ENCODE peak calls at places on chromosomes 13 and 19, in seven cellular contexts. One of them, this sample, is unnamed.

GRCh38 chr19:5498817-5499535 is 43.8 kb downstream of the ZNRF4 start:
- DNase-seq in H9: peak
- DNase-seq in substantia nigra: no peak
- DNase-seq in CD4-positive, alpha-beta T cell: no peak
- DNase-seq in upper lobe of right lung: no peak
- DNase-seq in breast epithelium: no peak
- DNase-seq in cardiac muscle cell: no peak
- DNase-seq in this sample: no peak

GRCh38 chr13:62643007-62643483 is 1227.4 kb upstream of the PCDH20 start:
- DNase-seq in cardiac muscle cell: no peak
- DNase-seq in H9: no peak
- DNase-seq in CD4-positive, alpha-beta T cell: no peak
- DNase-seq in substantia nigra: no peak
- DNase-seq in upper lobe of right lung: no peak
- DNase-seq in breast epithelium: no peak
- DNase-seq in this sample: peak

GRCh38 chr19:5534787-5535586 is 32.8 kb downstream of the TINCR start:
- DNase-seq in cardiac muscle cell: no peak
- DNase-seq in upper lobe of right lung: no peak
- DNase-seq in breast epithelium: no peak
- DNase-seq in substantia nigra: no peak
- DNase-seq in CD4-positive, alpha-beta T cell: no peak
- DNase-seq in H9: peak
- DNase-seq in this sample: no peak

GRCh38 chr19:55579766-55580621 is 654 bp downstream of the ZNF579 start:
- DNase-seq in cardiac muscle cell: peak
- DNase-seq in substantia nigra: no peak
- DNase-seq in H9: peak
- DNase-seq in breast epithelium: no peak
- DNase-seq in upper lobe of right lung: no peak
- DNase-seq in CD4-positive, alpha-beta T cell: no peak
- DNase-seq in this sample: no peak

GRCh38 chr13:45367358-45367757 is 26.4 kb upstream of the TPT1 start:
- DNase-seq in upper lobe of right lung: peak
- DNase-seq in cardiac muscle cell: peak
- DNase-seq in H9: peak
- DNase-seq in substantia nigra: no peak
- DNase-seq in CD4-positive, alpha-beta T cell: peak
- DNase-seq in breast epithelium: peak
- DNase-seq in this sample: peak

GRCh38 chr19:58229255-58229639 is 533 bp downstream of the ZNF544 start:
- DNase-seq in cardiac muscle cell: peak
- DNase-seq in upper lobe of right lung: no peak
- DNase-seq in breast epithelium: no peak
- DNase-seq in substantia nigra: no peak
- DNase-seq in CD4-positive, alpha-beta T cell: no peak
- DNase-seq in H9: peak
- DNase-seq in this sample: peak

GRCh38 chr13:66513728-66514127 is 716.4 kb downstream of the PCDH9 start:
- DNase-seq in CD4-positive, alpha-beta T cell: no peak
- DNase-seq in cardiac muscle cell: peak
- DNase-seq in H9: no peak
- DNase-seq in substantia nigra: no peak
- DNase-seq in upper lobe of right lung: no peak
- DNase-seq in breast epithelium: no peak
- DNase-seq in this sample: no peak

GRCh38 chr19:57280913-57281425 is 684 bp downstream of the ZNF460 start:
- DNase-seq in upper lobe of right lung: no peak
- DNase-seq in H9: no peak
- DNase-seq in breast epithelium: no peak
- DNase-seq in cardiac muscle cell: no peak
- DNase-seq in substantia nigra: no peak
- DNase-seq in CD4-positive, alpha-beta T cell: no peak
- DNase-seq in this sample: peak

GRCh38 chr19:51511353-51511752 is 9.8 kb upstream of the SIGLEC12 start:
- DNase-seq in substantia nigra: no peak
- DNase-seq in CD4-positive, alpha-beta T cell: no peak
- DNase-seq in breast epithelium: no peak
- DNase-seq in cardiac muscle cell: peak
- DNase-seq in upper lobe of right lung: no peak
- DNase-seq in H9: no peak
- DNase-seq in this sample: no peak

GRCh38 chr19:7904074-7905020 is 670 bp downstream of the MAP2K7 start:
- DNase-seq in CD4-positive, alpha-beta T cell: no peak
- DNase-seq in breast epithelium: peak
- DNase-seq in upper lobe of right lung: peak
- DNase-seq in substantia nigra: no peak
- DNase-seq in H9: no peak
- DNase-seq in cardiac muscle cell: no peak
- DNase-seq in this sample: peak

GRCh38 chr19:48415395-48415794 is 21.9 kb downstream of the GRIN2D start:
- DNase-seq in breast epithelium: peak
- DNase-seq in cardiac muscle cell: peak
- DNase-seq in substantia nigra: no peak
- DNase-seq in upper lobe of right lung: peak
- DNase-seq in H9: peak
- DNase-seq in CD4-positive, alpha-beta T cell: peak
- DNase-seq in this sample: peak

GRCh38 chr13:103795892-103796478 is 729.8 kb upstream of the SLC10A2 start:
- DNase-seq in CD4-positive, alpha-beta T cell: no peak
- DNase-seq in substantia nigra: no peak
- DNase-seq in cardiac muscle cell: no peak
- DNase-seq in breast epithelium: no peak
- DNase-seq in upper lobe of right lung: no peak
- DNase-seq in H9: no peak
- DNase-seq in this sample: no peak

GRCh38 chr19:21022996-21023395 is 2.5 kb downstream of the ZNF430 start:
- DNase-seq in breast epithelium: no peak
- DNase-seq in H9: no peak
- DNase-seq in upper lobe of right lung: no peak
- DNase-seq in substantia nigra: no peak
- DNase-seq in cardiac muscle cell: peak
- DNase-seq in CD4-positive, alpha-beta T cell: no peak
- DNase-seq in this sample: peak

GRCh38 chr19:2308114-2308556 is at the start of gene LINGO3:
- DNase-seq in H9: no peak
- DNase-seq in breast epithelium: no peak
- DNase-seq in CD4-positive, alpha-beta T cell: no peak
- DNase-seq in upper lobe of right lung: no peak
- DNase-seq in substantia nigra: no peak
- DNase-seq in cardiac muscle cell: no peak
- DNase-seq in this sample: no peak

GRCh38 chr19:38149597-38149996 is 74.4 kb downstream of the DPF1 start:
- DNase-seq in upper lobe of right lung: no peak
- DNase-seq in breast epithelium: no peak
- DNase-seq in CD4-positive, alpha-beta T cell: no peak
- DNase-seq in cardiac muscle cell: peak
- DNase-seq in substantia nigra: no peak
- DNase-seq in H9: no peak
- DNase-seq in this sample: no peak

GRCh38 chr13:39597828-39598227 is 5.2 kb downstream of the LHFPL6 start:
- DNase-seq in breast epithelium: no peak
- DNase-seq in CD4-positive, alpha-beta T cell: no peak
- DNase-seq in upper lobe of right lung: no peak
- DNase-seq in cardiac muscle cell: peak
- DNase-seq in H9: no peak
- DNase-seq in substantia nigra: no peak
- DNase-seq in this sample: no peak

GRCh38 chr13:103062079-103062478 is 4.1 kb downstream of the SLC10A2 start:
- DNase-seq in CD4-positive, alpha-beta T cell: no peak
- DNase-seq in breast epithelium: no peak
- DNase-seq in upper lobe of right lung: no peak
- DNase-seq in H9: no peak
- DNase-seq in substantia nigra: no peak
- DNase-seq in cardiac muscle cell: no peak
- DNase-seq in this sample: no peak

GRCh38 chr13:30618938-30619289 is 1.2 kb downstream of the USPL1 start:
- DNase-seq in CD4-positive, alpha-beta T cell: no peak
- DNase-seq in H9: no peak
- DNase-seq in breast epithelium: no peak
- DNase-seq in cardiac muscle cell: no peak
- DNase-seq in upper lobe of right lung: no peak
- DNase-seq in substantia nigra: no peak
- DNase-seq in this sample: peak

DNA sequence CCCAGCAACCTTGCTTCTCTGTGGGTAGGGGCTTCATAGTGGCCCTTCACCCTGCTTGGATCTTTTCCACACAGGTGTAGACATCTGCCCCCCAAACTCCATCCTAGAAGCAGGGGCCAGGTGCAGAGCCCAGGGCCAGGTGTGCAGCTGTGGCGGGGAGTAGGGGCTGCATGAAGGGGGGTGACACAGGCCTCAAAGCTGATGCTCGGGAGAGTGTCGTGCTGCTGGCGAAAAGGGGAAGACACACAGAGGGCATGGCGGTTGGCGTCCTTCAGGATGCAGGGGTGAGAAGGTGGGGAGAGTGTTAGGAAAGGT is 31.0 kb upstream of the ISYNA1 start:
- DNase-seq in CD4-positive, alpha-beta T cell: no peak
- DNase-seq in breast epithelium: no peak
- DNase-seq in cardiac muscle cell: no peak
- DNase-seq in upper lobe of right lung: no peak
- DNase-seq in H9: no peak
- DNase-seq in substantia nigra: no peak
- DNase-seq in this sample: no peak
- H3K27ac ChIP-seq in CD4-positive, alpha-beta T cell: no peak
- H3K27ac ChIP-seq in breast epithelium: no peak
- H3K27ac ChIP-seq in cardiac muscle cell: no peak
- H3K27ac ChIP-seq in upper lobe of right lung: no peak
- H3K27ac ChIP-seq in H9: no peak
- H3K27ac ChIP-seq in substantia nigra: no peak
- H3K27ac ChIP-seq in this sample: peak

GRCh38 chr19:33317522-33317921 is 15.2 kb upstream of the CEBPA start:
- DNase-seq in substantia nigra: no peak
- DNase-seq in upper lobe of right lung: no peak
- DNase-seq in H9: no peak
- DNase-seq in CD4-positive, alpha-beta T cell: no peak
- DNase-seq in cardiac muscle cell: no peak
- DNase-seq in breast epithelium: no peak
- DNase-seq in this sample: no peak

GRCh38 chr19:33320636-33321035 is 18.3 kb upstream of the CEBPA start:
- DNase-seq in upper lobe of right lung: no peak
- DNase-seq in cardiac muscle cell: no peak
- DNase-seq in breast epithelium: no peak
- DNase-seq in H9: no peak
- DNase-seq in CD4-positive, alpha-beta T cell: no peak
- DNase-seq in substantia nigra: no peak
- DNase-seq in this sample: no peak

GRCh38 chr19:33311326-33311682 is 9.0 kb upstream of the CEBPA start:
- DNase-seq in H9: no peak
- DNase-seq in breast epithelium: no peak
- DNase-seq in cardiac muscle cell: no peak
- DNase-seq in CD4-positive, alpha-beta T cell: no peak
- DNase-seq in upper lobe of right lung: peak
- DNase-seq in substantia nigra: no peak
- DNase-seq in this sample: no peak

GRCh38 chr19:33312065-33312464 is 9.7 kb upstream of the CEBPA start:
- DNase-seq in breast epithelium: no peak
- DNase-seq in CD4-positive, alpha-beta T cell: no peak
- DNase-seq in substantia nigra: no peak
- DNase-seq in H9: no peak
- DNase-seq in upper lobe of right lung: no peak
- DNase-seq in cardiac muscle cell: no peak
- DNase-seq in this sample: no peak

GRCh38 chr19:33316521-33317284 is 14.4 kb upstream of the CEBPA start:
- DNase-seq in H9: no peak
- DNase-seq in breast epithelium: no peak
- DNase-seq in upper lobe of right lung: no peak
- DNase-seq in CD4-positive, alpha-beta T cell: no peak
- DNase-seq in cardiac muscle cell: no peak
- DNase-seq in substantia nigra: no peak
- DNase-seq in this sample: no peak
- H3K27ac ChIP-seq in H9: no peak
- H3K27ac ChIP-seq in breast epithelium: no peak
- H3K27ac ChIP-seq in upper lobe of right lung: no peak
- H3K27ac ChIP-seq in CD4-positive, alpha-beta T cell: no peak
- H3K27ac ChIP-seq in cardiac muscle cell: no peak
- H3K27ac ChIP-seq in substantia nigra: no peak
- H3K27ac ChIP-seq in this sample: no peak

DNA sequence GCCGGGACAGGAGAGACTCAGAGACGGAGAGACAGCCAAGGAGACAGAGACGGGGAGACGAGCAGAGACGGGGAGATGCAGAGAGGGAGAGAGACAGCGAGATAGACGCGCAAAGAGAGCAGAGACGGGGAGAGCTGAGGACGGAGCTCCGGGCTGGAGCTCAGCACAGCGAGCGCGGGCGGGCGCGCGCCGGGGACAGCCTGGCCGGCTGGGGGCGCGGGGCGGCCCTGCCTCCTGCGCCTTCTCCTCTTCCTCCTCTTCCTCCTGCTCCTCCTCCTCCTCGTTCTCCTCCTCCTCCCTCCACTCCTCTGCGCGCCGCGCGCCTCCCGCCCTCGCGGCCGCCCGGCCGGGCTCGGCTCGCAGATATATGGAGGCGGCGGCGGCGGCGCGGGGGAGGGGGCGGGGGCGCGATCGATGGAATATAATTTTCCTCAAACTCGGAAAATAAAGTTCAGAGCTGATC is at the start of gene ERFL:
- DNase-seq in breast epithelium: no peak
- DNase-seq in substantia nigra: no peak
- DNase-seq in upper lobe of right lung: no peak
- DNase-seq in H9: no peak
- DNase-seq in CD4-positive, alpha-beta T cell: no peak
- DNase-seq in cardiac muscle cell: no peak
- DNase-seq in this sample: no peak
- H3K27ac ChIP-seq in breast epithelium: no peak
- H3K27ac ChIP-seq in substantia nigra: no peak
- H3K27ac ChIP-seq in upper lobe of right lung: no peak
- H3K27ac ChIP-seq in H9: no peak
- H3K27ac ChIP-seq in CD4-positive, alpha-beta T cell: peak
- H3K27ac ChIP-seq in cardiac muscle cell: no peak
- H3K27ac ChIP-seq in this sample: no peak

DNA sequence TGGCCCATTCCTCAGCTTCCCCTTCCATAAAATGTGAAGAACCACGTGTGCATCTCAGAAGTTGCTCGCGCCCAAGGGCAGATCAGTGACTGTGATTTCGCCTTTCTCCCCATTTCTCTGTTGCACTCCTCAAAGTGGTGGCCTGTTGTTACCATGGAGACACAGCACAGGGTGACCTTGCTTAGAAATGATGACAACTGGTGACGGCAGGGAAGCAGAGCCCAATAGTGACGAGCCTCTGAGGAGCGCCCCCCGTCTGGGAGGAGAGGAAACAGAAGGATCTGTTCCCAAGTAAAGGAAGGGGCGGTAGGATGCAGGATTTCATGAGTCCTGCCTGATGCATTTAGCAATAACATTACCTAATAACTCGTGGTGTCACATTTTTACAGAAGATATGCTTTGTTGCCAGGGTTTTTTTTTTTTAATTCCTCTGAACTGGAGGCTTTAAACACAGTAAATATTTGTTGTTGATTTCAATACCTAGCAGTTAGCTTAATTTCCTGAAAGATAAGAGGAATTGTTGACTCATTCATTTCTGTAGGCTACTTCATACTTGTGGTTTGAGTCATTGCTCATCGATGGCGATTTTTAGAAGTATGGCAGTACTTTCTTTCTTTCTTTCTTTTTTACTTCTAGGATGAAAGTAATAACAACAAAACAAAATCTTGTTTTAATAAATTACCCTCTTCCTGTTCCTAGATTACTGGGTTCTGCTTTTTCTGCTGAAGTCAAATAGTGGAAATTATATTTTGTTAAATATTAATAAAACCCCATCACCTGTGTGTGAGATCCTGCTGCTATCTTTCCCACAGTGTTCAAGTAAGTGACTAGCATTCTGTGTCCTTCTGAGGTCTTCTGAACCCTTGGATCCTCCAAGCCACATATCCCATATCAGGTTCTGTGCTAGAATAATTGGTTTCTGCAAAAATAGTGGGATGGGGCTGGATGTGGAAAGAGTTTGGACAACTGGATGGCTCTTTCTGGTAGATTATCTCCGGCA is 36.0 kb downstream of the MBNL2 start:
- DNase-seq in cardiac muscle cell: peak
- DNase-seq in substantia nigra: no peak
- DNase-seq in H9: peak
- DNase-seq in breast epithelium: peak
- DNase-seq in CD4-positive, alpha-beta T cell: no peak
- DNase-seq in upper lobe of right lung: no peak
- DNase-seq in this sample: peak
- H3K27ac ChIP-seq in cardiac muscle cell: peak
- H3K27ac ChIP-seq in substantia nigra: peak
- H3K27ac ChIP-seq in H9: no peak
- H3K27ac ChIP-seq in breast epithelium: peak
- H3K27ac ChIP-seq in CD4-positive, alpha-beta T cell: no peak
- H3K27ac ChIP-seq in upper lobe of right lung: peak
- H3K27ac ChIP-seq in this sample: peak